ENCODE peak calls at places on chromosomes 7 and 10, in five cellular contexts. R is AG09319; E is activated CD8-positive, alpha-beta memory T cell treated with anti-CD3 and anti-CD28 coated beads, Interleukin-2, amount 50 U/mL, for 48 hours; U is upper lobe of right lung; D is neuronal stem cell. F is an unnamed sample.

GRCh38 chr7:128405345-128406146 is 4.2 kb downstream of the IMPDH1 start:
- DNase-seq in D (peak), E (peak), R (no peak), U (peak), F (no peak)

GRCh38 chr10:83917519-83918506 is 221.5 kb upstream of the GHITM start:
- DNase-seq in D (no peak), R (no peak), U (peak), E (no peak), F (no peak)

GRCh38 chr10:111076682-111077661 is at the start of gene ADRA2A:
- DNase-seq in E (peak), R (no peak), U (peak), D (peak), F (no peak)

GRCh38 chr7:120838281-120838682 is 19.7 kb downstream of the TSPAN12 start:
- DNase-seq in U (no peak), E (no peak), R (no peak), D (no peak), F (no peak)

GRCh38 chr10:49550563-49550962 is 11.6 kb upstream of the ERCC6 start:
- DNase-seq in R (no peak), E (no peak), D (no peak), U (no peak), F (peak)

GRCh38 chr10:63464402-63465292 is 1.1 kb downstream of the JMJD1C start:
- DNase-seq in U (no peak), E (no peak), D (no peak), R (no peak), F (no peak)

GRCh38 chr10:52110576-52110975 is 203.5 kb upstream of the DKK1 start:
- DNase-seq in E (no peak), R (no peak), U (no peak), D (no peak), F (no peak)

GRCh38 chr10:34587002-34587740 is 227.9 kb downstream of the PARD3 start:
- DNase-seq in D (no peak), E (no peak), U (no peak), R (no peak), F (no peak)

GRCh38 chr10:4450981-4451501 is 375.0 kb upstream of the AKR1E2 start:
- DNase-seq in U (no peak), D (no peak), R (peak), E (no peak), F (peak)

GRCh38 chr7:104791065-104791464 is 222.9 kb upstream of the KMT2E start:
- DNase-seq in E (no peak), R (no peak), D (no peak), U (no peak), F (no peak)

GRCh38 chr7:103989200-103989784 is at the start of gene RELN:
- DNase-seq in E (peak), D (peak), R (no peak), U (no peak), F (no peak)

GRCh38 chr7:76262683-76263402 is 39.6 kb upstream of the HSPB1 start:
- DNase-seq in U (no peak), D (peak), E (no peak), R (peak), F (peak)

GRCh38 chr7:121793716-121794115 is 79.2 kb upstream of the PTPRZ1 start:
- DNase-seq in D (no peak), R (no peak), E (no peak), U (no peak), F (no peak)

GRCh38 chr10:127364034-127364433 is 167.6 kb upstream of the INSYN2A start:
- DNase-seq in R (no peak), U (no peak), D (no peak), E (no peak), F (no peak)

GRCh38 chr10:70657036-70657435 is 15.3 kb upstream of the ADAMTS14 start:
- DNase-seq in D (no peak), R (no peak), U (peak), E (no peak), F (no peak)

GRCh38 chr10:18164093-18164492 is 23.9 kb downstream of the CACNB2 start:
- DNase-seq in U (no peak), E (no peak), D (no peak), R (peak), F (no peak)

GRCh38 chr7:157997991-157998505 is 589.6 kb downstream of the PTPRN2 start:
- DNase-seq in E (no peak), D (no peak), U (no peak), R (no peak), F (no peak)

GRCh38 chr7:116741625-116742316 is 69.8 kb downstream of the MET start:
- DNase-seq in U (no peak), R (no peak), E (no peak), D (no peak), F (no peak)

GRCh38 chr10:46527241-46527811 is 29.1 kb downstream of the GPRIN2 start:
- DNase-seq in R (no peak), U (peak), E (peak), D (no peak), F (no peak)

GRCh38 chr7:120337308-120337907 is 64.4 kb downstream of the KCND2 start:
- DNase-seq in R (no peak), U (no peak), E (no peak), D (peak), F (no peak)

GRCh38 chr10:30583778-30584415 is 45.7 kb downstream of the LYZL2 start:
- DNase-seq in U (no peak), R (peak), D (no peak), E (no peak), F (peak)

GRCh38 chr7:149880871-149881301 is 7.1 kb downstream of the ATP6V0E2 start:
- DNase-seq in D (no peak), E (no peak), U (peak), R (no peak), F (no peak)

GRCh38 chr10:133277993-133278576 is 1.4 kb upstream of the ADAM8 start:
- DNase-seq in U (no peak), R (no peak), D (no peak), E (no peak), F (peak)

GRCh38 chr7:91266931-91267557 is 2.8 kb downstream of the FZD1 start:
- DNase-seq in R (no peak), E (no peak), U (no peak), D (no peak), F (no peak)

GRCh38 chr10:17026686-17027485 is 102.7 kb downstream of the CUBN start:
- DNase-seq in R (no peak), E (peak), D (no peak), U (no peak), F (no peak)

GRCh38 chr10:50937230-50937907 is 51.9 kb upstream of the A1CF start:
- DNase-seq in E (no peak), D (no peak), R (no peak), U (no peak), F (no peak)

GRCh38 chr10:131947631-131948347 is 33.9 kb downstream of the BNIP3 start:
- DNase-seq in U (peak), R (no peak), E (no peak), D (no peak), F (peak)

GRCh38 chr10:45555789-45556188 is 116.8 kb downstream of the ZFAND4 start:
- DNase-seq in E (no peak), D (no peak), U (no peak), R (no peak), F (no peak)

GRCh38 chr7:128090492-128090891 is 59.3 kb upstream of the LRRC4 start:
- DNase-seq in U (no peak), D (no peak), E (no peak), R (no peak), F (no peak)

GRCh38 chr7:9407816-9408215 is 974.4 kb downstream of the NXPH1 start:
- DNase-seq in U (no peak), E (no peak), D (no peak), R (no peak), F (no peak)

GRCh38 chr7:127683776-127684681 is 32.0 kb downstream of the SND1 start:
- DNase-seq in R (no peak), U (no peak), D (no peak), E (no peak), F (no peak)

GRCh38 chr7:74242122-74242443 is 12.1 kb downstream of the RFC2 start:
- DNase-seq in D (no peak), E (no peak), U (no peak), R (no peak), F (no peak)

GRCh38 chr10:93600861-93601773 is at the start of gene RBP4:
- DNase-seq in U (peak), R (no peak), D (no peak), E (no peak), F (no peak)

GRCh38 chr7:87628780-87629569 is 777 bp downstream of the RUNDC3B start:
- DNase-seq in E (no peak), U (peak), R (no peak), D (no peak), F (no peak)

GRCh38 chr10:44310762-44311562 is 73.9 kb downstream of the CXCL12 start:
- DNase-seq in D (peak), E (peak), U (peak), R (no peak), F (no peak)

GRCh38 chr10:113216068-113216467 is 266.0 kb downstream of the TCF7L2 start:
- DNase-seq in R (no peak), U (no peak), D (no peak), E (no peak), F (no peak)

F was measured in PC-9.